ENCODE peak calls at places on chromosomes 13 and 19, in seven cellular contexts. C, J, P, G, H, E and T are unnamed samples.

GRCh38 chr19:17654993-17655392 is 33.2 kb downstream of the UNC13A start:
- DNase-seq in C (peak; percentile 48), J (peak; percentile 47), P (no peak), G (no peak), H (peak; percentile 12), E (no peak), T (no peak)

GRCh38 chr19:53795019-53795418 is 29.1 kb downstream of the NLRP12 start:
- DNase-seq in C (no peak), J (no peak), P (no peak), G (no peak), H (no peak), E (no peak), T (no peak)

GRCh38 chr19:45066921-45067661 is 9.2 kb downstream of the ZNF296 start:
- DNase-seq in C (no peak), J (no peak), P (no peak), G (no peak), H (no peak), E (no peak), T (no peak)

GRCh38 chr19:17385878-17386611 is 8.0 kb downstream of the CCDC194 start:
- DNase-seq in C (no peak), J (peak; percentile 90), P (peak; percentile 46), G (no peak), H (peak; percentile 82), E (peak; percentile 68), T (no peak)

GRCh38 chr19:46471116-46471733 is at the start of gene PNMA8A:
- DNase-seq in C (no peak), J (peak; percentile 82), P (no peak), G (peak; percentile 62), H (peak; percentile 88), E (peak; percentile 95), T (no peak)

GRCh38 chr13:44249439-44249838 is 124.2 kb upstream of the SERP2 start:
- DNase-seq in C (no peak), J (no peak), P (no peak), G (peak; percentile 74), H (no peak), E (no peak), T (no peak)

GRCh38 chr19:7654401-7654800 is 14.4 kb upstream of the RETN start:
- DNase-seq in C (no peak), J (no peak), P (no peak), G (peak; percentile 33), H (no peak), E (no peak), T (no peak)

GRCh38 chr19:41792513-41793413 is 3.6 kb upstream of the CEACAM3 start:
- DNase-seq in C (peak; percentile 48), J (peak; percentile 92), P (peak; percentile 45), G (peak; percentile 23), H (peak; percentile 48), E (peak; percentile 11), T (no peak)

GRCh38 chr13:34779171-34779570 is 162.9 kb upstream of the NBEA start:
- DNase-seq in C (no peak), J (no peak), P (no peak), G (no peak), H (no peak), E (no peak), T (no peak)

GRCh38 chr19:46022431-46023310 is at the start of gene PGLYRP1:
- DNase-seq in C (no peak), J (peak; percentile 86), P (no peak), G (no peak), H (no peak), E (no peak), T (no peak)

GRCh38 chr13:94416454-94417080 is 62.9 kb downstream of the DCT start:
- DNase-seq in C (peak; percentile 7), J (no peak), P (no peak), G (no peak), H (no peak), E (peak; percentile 82), T (no peak)

GRCh38 chr19:20662421-20663105 is 1.2 kb upstream of the ZNF626 start:
- DNase-seq in C (no peak), J (no peak), P (no peak), G (no peak), H (no peak), E (no peak), T (no peak)